ENCODE peak calls at places on chromosomes 4 and X, in nine cellular contexts. One of them, this sample, is unnamed. For H3K4me1, the result is how much of the 10 kb centered on the place peaks cover.

GRCh38 chr4:23373269-23373668 is 516.6 kb downstream of the PPARGC1A start:
- DNase-seq in gastrocnemius medialis: peak
- DNase-seq in GM23338: peak
- DNase-seq in K562: peak
- DNase-seq in pancreas: peak
- DNase-seq in A549: peak
- DNase-seq in upper lobe of right lung: peak
- DNase-seq in hepatocyte: peak
- DNase-seq in breast epithelium: no peak
- DNase-seq in this sample: no peak

GRCh38 chr4:36281384-36282106 is at the start of gene DTHD1:
- DNase-seq in gastrocnemius medialis: no peak
- DNase-seq in GM23338: no peak
- DNase-seq in K562: no peak
- DNase-seq in pancreas: no peak
- DNase-seq in A549: no peak
- DNase-seq in upper lobe of right lung: no peak
- DNase-seq in hepatocyte: no peak
- DNase-seq in breast epithelium: no peak
- DNase-seq in this sample: no peak

GRCh38 chr4:26687728-26688127 is 103.8 kb downstream of the TBC1D19 start:
- DNase-seq in gastrocnemius medialis: no peak
- DNase-seq in GM23338: no peak
- DNase-seq in K562: no peak
- DNase-seq in pancreas: no peak
- DNase-seq in A549: no peak
- DNase-seq in upper lobe of right lung: no peak
- DNase-seq in hepatocyte: no peak
- DNase-seq in breast epithelium: no peak
- DNase-seq in this sample: no peak

GRCh38 chr4:176226736-176227135 is 31.4 kb upstream of the SPATA4 start:
- DNase-seq in gastrocnemius medialis: no peak
- DNase-seq in GM23338: no peak
- DNase-seq in K562: no peak
- DNase-seq in pancreas: no peak
- DNase-seq in A549: no peak
- DNase-seq in upper lobe of right lung: no peak
- DNase-seq in hepatocyte: no peak
- DNase-seq in breast epithelium: no peak
- DNase-seq in this sample: no peak

GRCh38 chr4:144705861-144706590 is 60.1 kb downstream of the HHIP start:
- DNase-seq in gastrocnemius medialis: no peak
- DNase-seq in GM23338: no peak
- DNase-seq in K562: no peak
- DNase-seq in pancreas: no peak
- DNase-seq in A549: no peak
- DNase-seq in upper lobe of right lung: no peak
- DNase-seq in hepatocyte: no peak
- DNase-seq in breast epithelium: no peak
- DNase-seq in this sample: no peak

GRCh38 chrX:22652596-22652995 is 347.2 kb upstream of the DDX53 start:
- DNase-seq in gastrocnemius medialis: no peak
- DNase-seq in GM23338: peak
- DNase-seq in K562: no peak
- DNase-seq in pancreas: no peak
- DNase-seq in A549: peak
- DNase-seq in upper lobe of right lung: no peak
- DNase-seq in hepatocyte: peak
- DNase-seq in breast epithelium: no peak
- DNase-seq in this sample: no peak

GRCh38 chrX:24005867-24006266 is 21.1 kb downstream of the KLHL15 start:
- DNase-seq in gastrocnemius medialis: no peak
- DNase-seq in GM23338: no peak
- DNase-seq in K562: no peak
- DNase-seq in pancreas: no peak
- DNase-seq in A549: no peak
- DNase-seq in upper lobe of right lung: no peak
- DNase-seq in hepatocyte: no peak
- DNase-seq in breast epithelium: no peak
- DNase-seq in this sample: no peak

GRCh38 chr4:143352052-143352451 is 15.4 kb downstream of the GAB1 start:
- DNase-seq in gastrocnemius medialis: no peak
- DNase-seq in GM23338: no peak
- DNase-seq in K562: no peak
- DNase-seq in pancreas: no peak
- DNase-seq in A549: no peak
- DNase-seq in upper lobe of right lung: no peak
- DNase-seq in hepatocyte: no peak
- DNase-seq in breast epithelium: no peak
- DNase-seq in this sample: no peak

GRCh38 chrX:96689951-96690350 is 5.3 kb downstream of the DIAPH2 start:
- DNase-seq in gastrocnemius medialis: no peak
- DNase-seq in GM23338: no peak
- DNase-seq in K562: no peak
- DNase-seq in pancreas: no peak
- DNase-seq in A549: no peak
- DNase-seq in upper lobe of right lung: no peak
- DNase-seq in hepatocyte: no peak
- DNase-seq in breast epithelium: no peak
- DNase-seq in this sample: no peak

GRCh38 chrX:78024349-78025108 is 55.1 kb upstream of the PGAM4 start:
- DNase-seq in gastrocnemius medialis: no peak
- DNase-seq in GM23338: peak
- DNase-seq in K562: peak
- DNase-seq in pancreas: peak
- DNase-seq in A549: peak
- DNase-seq in upper lobe of right lung: peak
- DNase-seq in hepatocyte: peak
- DNase-seq in breast epithelium: no peak
- DNase-seq in this sample: no peak

GRCh38 chrX:132023896-132024386 is 839 bp downstream of the STK26 start:
- DNase-seq in gastrocnemius medialis: no peak
- DNase-seq in GM23338: peak
- DNase-seq in K562: peak
- DNase-seq in pancreas: no peak
- DNase-seq in A549: peak
- DNase-seq in upper lobe of right lung: peak
- DNase-seq in hepatocyte: no peak
- DNase-seq in breast epithelium: no peak
- DNase-seq in this sample: no peak

GRCh38 chr4:148170408-148171385 is 271.5 kb downstream of the NR3C2 start:
- DNase-seq in gastrocnemius medialis: no peak
- DNase-seq in GM23338: no peak
- DNase-seq in K562: no peak
- DNase-seq in pancreas: no peak
- DNase-seq in A549: no peak
- DNase-seq in upper lobe of right lung: no peak
- DNase-seq in hepatocyte: no peak
- DNase-seq in breast epithelium: no peak
- DNase-seq in this sample: no peak

GRCh38 chr4:55736605-55737183 is 82.9 kb upstream of the EXOC1L start:
- DNase-seq in gastrocnemius medialis: no peak
- DNase-seq in GM23338: peak
- DNase-seq in K562: no peak
- DNase-seq in pancreas: no peak
- DNase-seq in A549: no peak
- DNase-seq in upper lobe of right lung: no peak
- DNase-seq in hepatocyte: no peak
- DNase-seq in breast epithelium: no peak
- DNase-seq in this sample: no peak

GRCh38 chr4:83780334-83780733 is 244.4 kb downstream of the GPAT3 start:
- DNase-seq in gastrocnemius medialis: no peak
- DNase-seq in GM23338: no peak
- DNase-seq in K562: no peak
- DNase-seq in pancreas: no peak
- DNase-seq in A549: peak
- DNase-seq in upper lobe of right lung: no peak
- DNase-seq in hepatocyte: no peak
- DNase-seq in breast epithelium: no peak
- DNase-seq in this sample: no peak

GRCh38 chr4:156771171-156771837 is 200.3 kb downstream of the PDGFC start:
- DNase-seq in gastrocnemius medialis: peak
- DNase-seq in GM23338: peak
- DNase-seq in K562: no peak
- DNase-seq in pancreas: peak
- DNase-seq in A549: peak
- DNase-seq in upper lobe of right lung: no peak
- DNase-seq in hepatocyte: no peak
- DNase-seq in breast epithelium: no peak
- DNase-seq in this sample: peak

GRCh38 chr4:107760281-107760947 is 40.4 kb upstream of the PAPSS1 start:
- DNase-seq in gastrocnemius medialis: no peak
- DNase-seq in GM23338: peak
- DNase-seq in K562: no peak
- DNase-seq in pancreas: peak
- DNase-seq in A549: peak
- DNase-seq in upper lobe of right lung: no peak
- DNase-seq in hepatocyte: peak
- DNase-seq in breast epithelium: no peak
- DNase-seq in this sample: no peak

GRCh38 chr4:174764105-174764729 is 64.8 kb downstream of the GLRA3 start:
- DNase-seq in gastrocnemius medialis: no peak
- DNase-seq in GM23338: peak
- DNase-seq in K562: peak
- DNase-seq in pancreas: no peak
- DNase-seq in A549: peak
- DNase-seq in upper lobe of right lung: no peak
- DNase-seq in hepatocyte: peak
- DNase-seq in breast epithelium: no peak
- DNase-seq in this sample: no peak

GRCh38 chr4:88137112-88137511 is 21.3 kb downstream of the ABCG2 start:
- DNase-seq in gastrocnemius medialis: no peak
- DNase-seq in GM23338: no peak
- DNase-seq in K562: no peak
- DNase-seq in pancreas: no peak
- DNase-seq in A549: no peak
- DNase-seq in upper lobe of right lung: no peak
- DNase-seq in hepatocyte: no peak
- DNase-seq in breast epithelium: no peak
- DNase-seq in this sample: no peak

GRCh38 chr4:142563682-142564291 is 282.3 kb downstream of the INPP4B start:
- DNase-seq in gastrocnemius medialis: no peak
- DNase-seq in GM23338: no peak
- DNase-seq in K562: no peak
- DNase-seq in pancreas: no peak
- DNase-seq in A549: peak
- DNase-seq in upper lobe of right lung: no peak
- DNase-seq in hepatocyte: peak
- DNase-seq in breast epithelium: no peak
- DNase-seq in this sample: no peak

GRCh38 chrX:149982310-149982709 is 44.0 kb upstream of the EOLA2 start:
- DNase-seq in gastrocnemius medialis: no peak
- DNase-seq in GM23338: no peak
- DNase-seq in K562: no peak
- DNase-seq in pancreas: no peak
- DNase-seq in A549: no peak
- DNase-seq in upper lobe of right lung: no peak
- DNase-seq in hepatocyte: no peak
- DNase-seq in breast epithelium: no peak
- DNase-seq in this sample: no peak

GRCh38 chr4:120263623-120264022 is 197.0 kb upstream of the MAD2L1 start:
- DNase-seq in gastrocnemius medialis: no peak
- DNase-seq in GM23338: peak
- DNase-seq in K562: no peak
- DNase-seq in pancreas: no peak
- DNase-seq in A549: no peak
- DNase-seq in upper lobe of right lung: no peak
- DNase-seq in hepatocyte: no peak
- DNase-seq in breast epithelium: no peak
- DNase-seq in this sample: no peak

GRCh38 chr4:140100771-140101170 is 53.2 kb downstream of the MAML3 start:
- DNase-seq in gastrocnemius medialis: no peak
- DNase-seq in GM23338: no peak
- DNase-seq in K562: no peak
- DNase-seq in pancreas: no peak
- DNase-seq in A549: no peak
- DNase-seq in upper lobe of right lung: no peak
- DNase-seq in hepatocyte: no peak
- DNase-seq in breast epithelium: no peak
- DNase-seq in this sample: no peak

GRCh38 chrX:40755291-40756249 is 20.2 kb upstream of the MED14 start:
- DNase-seq in gastrocnemius medialis: peak
- DNase-seq in GM23338: no peak
- DNase-seq in K562: no peak
- DNase-seq in pancreas: no peak
- DNase-seq in A549: no peak
- DNase-seq in upper lobe of right lung: no peak
- DNase-seq in hepatocyte: no peak
- DNase-seq in breast epithelium: no peak
- DNase-seq in this sample: peak

GRCh38 chr4:177547985-177548384 is 105.7 kb upstream of the AGA start:
- DNase-seq in gastrocnemius medialis: no peak
- DNase-seq in GM23338: no peak
- DNase-seq in K562: no peak
- DNase-seq in pancreas: no peak
- DNase-seq in A549: no peak
- DNase-seq in upper lobe of right lung: no peak
- DNase-seq in hepatocyte: no peak
- DNase-seq in breast epithelium: no peak
- DNase-seq in this sample: no peak
- TF ChIP-seq CTCF in gastrocnemius medialis: no peak
- TF ChIP-seq CTCF in GM23338: no peak
- TF ChIP-seq CTCF in K562: no peak
- TF ChIP-seq CTCF in pancreas: no peak
- TF ChIP-seq CTCF in A549: no peak
- TF ChIP-seq CTCF in upper lobe of right lung: no peak
- TF ChIP-seq CTCF in hepatocyte: no peak
- TF ChIP-seq CTCF in breast epithelium: no peak
- TF ChIP-seq CTCF in this sample: no peak

GRCh38 chr4:184821242-184821641 is 4.5 kb downstream of the ACSL1 start:
- DNase-seq in gastrocnemius medialis: no peak
- DNase-seq in GM23338: no peak
- DNase-seq in K562: no peak
- DNase-seq in pancreas: no peak
- DNase-seq in A549: no peak
- DNase-seq in upper lobe of right lung: no peak
- DNase-seq in hepatocyte: no peak
- DNase-seq in breast epithelium: no peak
- DNase-seq in this sample: no peak
- H3K4me1 ChIP-seq in gastrocnemius medialis: half or more
- H3K4me1 ChIP-seq in GM23338: under half
- H3K4me1 ChIP-seq in K562: under half
- H3K4me1 ChIP-seq in pancreas: under half
- H3K4me1 ChIP-seq in A549: under half
- H3K4me1 ChIP-seq in upper lobe of right lung: under half
- H3K4me1 ChIP-seq in hepatocyte: under half
- H3K4me1 ChIP-seq in breast epithelium: under half
- H3K4me1 ChIP-seq in this sample: under half

GRCh38 chr4:164977243-164978164 is at the start of gene TRIM61:
- DNase-seq in gastrocnemius medialis: no peak
- DNase-seq in GM23338: no peak
- DNase-seq in K562: peak
- DNase-seq in pancreas: peak
- DNase-seq in A549: no peak
- DNase-seq in upper lobe of right lung: peak
- DNase-seq in hepatocyte: no peak
- DNase-seq in breast epithelium: no peak
- DNase-seq in this sample: no peak
- H3K4me3 ChIP-seq in gastrocnemius medialis: peak
- H3K4me3 ChIP-seq in GM23338: no peak
- H3K4me3 ChIP-seq in K562: peak
- H3K4me3 ChIP-seq in pancreas: peak
- H3K4me3 ChIP-seq in A549: no peak
- H3K4me3 ChIP-seq in upper lobe of right lung: peak
- H3K4me3 ChIP-seq in hepatocyte: no peak
- H3K4me3 ChIP-seq in breast epithelium: peak
- H3K4me3 ChIP-seq in this sample: peak

GRCh38 chr4:96531836-96532235 is 691.9 kb downstream of the PDHA2 start:
- DNase-seq in gastrocnemius medialis: no peak
- DNase-seq in GM23338: no peak
- DNase-seq in K562: no peak
- DNase-seq in pancreas: no peak
- DNase-seq in A549: no peak
- DNase-seq in upper lobe of right lung: no peak
- DNase-seq in hepatocyte: no peak
- DNase-seq in breast epithelium: no peak
- DNase-seq in this sample: no peak
- TF ChIP-seq CTCF in gastrocnemius medialis: no peak
- TF ChIP-seq CTCF in GM23338: no peak
- TF ChIP-seq CTCF in K562: no peak
- TF ChIP-seq CTCF in pancreas: no peak
- TF ChIP-seq CTCF in A549: no peak
- TF ChIP-seq CTCF in upper lobe of right lung: no peak
- TF ChIP-seq CTCF in hepatocyte: no peak
- TF ChIP-seq CTCF in breast epithelium: no peak
- TF ChIP-seq CTCF in this sample: no peak